ENCODE peak calls at places on chromosomes 13 and 19, in five cellular contexts. A is cardiac muscle cell, D is right lobe of liver, K is adrenal gland, X is heart right ventricle. P is an unnamed sample.

GRCh38 chr13:34161829-34162544 is 344.0 kb downstream of the RFC3 start:
- DNase-seq in A (peak; percentile 77), D (no peak), K (no peak), X (no peak), P (no peak)

GRCh38 chr13:30923423-30923822 is 9.0 kb upstream of the TEX26 start:
- DNase-seq in A (no peak), D (no peak), K (no peak), X (no peak), P (no peak)

GRCh38 chr13:44307844-44308243 is 65.8 kb upstream of the SERP2 start:
- DNase-seq in A (no peak), D (no peak), K (no peak), X (no peak), P (no peak)

GRCh38 chr13:36862002-36862706 is 43.1 kb downstream of the RFXAP start:
- DNase-seq in A (peak; percentile 30), D (no peak), K (no peak), X (no peak), P (no peak)

GRCh38 chr19:36041831-36042230 is 9.2 kb upstream of the CLIP3 start:
- DNase-seq in A (peak; percentile 97), D (no peak), K (no peak), X (no peak), P (no peak)

GRCh38 chr19:53007200-53008054 is 6.3 kb upstream of the ERVV-1 start:
- DNase-seq in A (no peak), D (no peak), K (no peak), X (no peak), P (no peak)

GRCh38 chr19:51108066-51108804 is at the start of gene CTU1:
- DNase-seq in A (peak; percentile 99), D (peak; percentile 99), K (peak; percentile 99), X (peak; percentile 96), P (peak; percentile 99)

GRCh38 chr19:1469936-1470863 is 8.8 kb downstream of the C19orf25 start:
- DNase-seq in A (no peak), D (no peak), K (no peak), X (peak; percentile 59), P (peak; percentile 90)

GRCh38 chr19:13727798-13728197 is 36.5 kb upstream of the MRI1 start:
- DNase-seq in A (peak; percentile 48), D (no peak), K (no peak), X (no peak), P (no peak)

GRCh38 chr19:37334179-37335071 is 36.5 kb upstream of the ZNF527 start:
- DNase-seq in A (peak; percentile 94), D (peak; percentile 95), K (peak; percentile 93), X (peak; percentile 90), P (peak; percentile 93)

GRCh38 chr19:40269216-40269940 is 15.8 kb downstream of the AKT2 start:
- DNase-seq in A (no peak), D (no peak), K (no peak), X (no peak), P (no peak)

GRCh38 chr13:112740502-112741131 is 50.8 kb downstream of the ATP11A start:
- DNase-seq in A (peak; percentile 71), D (peak; percentile 71), K (peak; percentile 65), X (peak; percentile 79), P (peak; percentile 73)

GRCh38 chr13:113415825-113416224 is 37.5 kb downstream of the ADPRHL1 start:
- DNase-seq in A (no peak), D (peak; percentile 27), K (no peak), X (no peak), P (no peak)

GRCh38 chr13:37132211-37132610 is 26.7 kb upstream of the CSNK1A1L start:
- DNase-seq in A (no peak), D (no peak), K (no peak), X (no peak), P (no peak)

GRCh38 chr13:107864543-107865460 is 350.5 kb downstream of the LIG4 start:
- DNase-seq in A (peak; percentile 80), D (no peak), K (no peak), X (no peak), P (no peak)

GRCh38 chr19:2683430-2683995 is 19.0 kb downstream of the GNG7 start:
- DNase-seq in A (no peak), D (no peak), K (no peak), X (no peak), P (no peak)

GRCh38 chr13:61410669-61411297 is 4.9 kb downstream of the PCDH20 start:
- DNase-seq in A (peak; percentile 35), D (no peak), K (no peak), X (no peak), P (no peak)

GRCh38 chr19:3801412-3802096 is 15.4 kb upstream of the MATK start:
- DNase-seq in A (peak; percentile 21), D (no peak), K (peak; percentile 30), X (peak; percentile 43), P (peak; percentile 89)
- TF ChIP-seq CTCF in A (peak; percentile 26), D (no peak), K (no peak), X (no peak), P (no peak)

DNA sequence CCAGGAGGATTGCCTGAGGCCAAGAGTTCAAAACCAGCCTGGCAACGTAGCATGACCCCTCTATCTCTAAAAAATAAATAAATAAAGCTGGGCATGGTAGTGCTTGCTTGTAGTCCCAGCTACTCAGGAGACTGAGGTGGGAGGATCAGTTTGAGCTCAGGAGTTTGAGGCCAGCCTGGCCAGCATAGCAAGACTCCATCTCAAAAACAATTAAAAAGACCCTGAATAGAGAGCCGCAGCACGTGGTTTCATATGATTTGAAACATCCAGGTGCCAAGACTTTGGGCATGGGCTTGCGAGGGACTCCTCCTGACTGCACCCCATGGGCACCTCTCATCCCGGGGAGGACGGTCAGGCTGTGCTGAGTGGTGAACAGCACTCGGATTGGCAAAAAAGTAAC is 63.9 kb downstream of the ZIC5 start:
- DNase-seq in A (no peak), D (no peak), K (no peak), X (no peak), P (no peak)
- H3K4me1 ChIP-seq in A (no peaks in the 10 kb centered on the region), D (no peaks in the 10 kb centered on the region), K (no peaks in the 10 kb centered on the region), X (no peaks in the 10 kb centered on the region), P (no peaks in the 10 kb centered on the region)

DNA sequence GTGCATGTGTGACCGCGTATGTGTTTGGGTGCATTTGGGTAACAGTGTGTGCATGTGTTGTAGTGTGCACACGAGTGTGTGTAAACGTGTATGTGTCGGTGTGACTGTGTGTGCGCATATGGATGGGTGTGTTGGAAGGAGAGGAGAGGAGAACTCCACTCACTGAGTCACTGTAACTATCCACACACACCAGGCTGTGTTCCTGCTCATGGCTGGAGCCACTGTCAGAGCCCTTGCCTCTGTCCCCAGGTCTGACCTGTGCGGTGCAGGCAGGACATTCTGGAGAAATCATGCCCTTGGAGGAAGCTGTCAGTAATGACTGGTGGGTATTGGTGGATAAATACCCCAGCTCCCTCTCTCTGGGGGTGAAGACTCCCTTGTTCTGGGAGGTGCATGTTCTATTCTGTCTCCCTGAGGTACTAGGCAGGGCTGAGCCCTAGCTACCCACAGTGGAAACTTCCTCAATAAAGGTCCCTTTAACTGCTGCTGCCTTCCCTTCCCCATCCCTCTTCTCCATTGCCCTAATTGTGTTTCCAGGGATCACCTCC is 48.4 kb downstream of the CYP4F22 start:
- DNase-seq in A (no peak), D (no peak), K (no peak), X (no peak), P (no peak)
- TF ChIP-seq CTCF in A (no peak), D (no peak), K (no peak), X (no peak), P (peak; percentile 8)

DNA sequence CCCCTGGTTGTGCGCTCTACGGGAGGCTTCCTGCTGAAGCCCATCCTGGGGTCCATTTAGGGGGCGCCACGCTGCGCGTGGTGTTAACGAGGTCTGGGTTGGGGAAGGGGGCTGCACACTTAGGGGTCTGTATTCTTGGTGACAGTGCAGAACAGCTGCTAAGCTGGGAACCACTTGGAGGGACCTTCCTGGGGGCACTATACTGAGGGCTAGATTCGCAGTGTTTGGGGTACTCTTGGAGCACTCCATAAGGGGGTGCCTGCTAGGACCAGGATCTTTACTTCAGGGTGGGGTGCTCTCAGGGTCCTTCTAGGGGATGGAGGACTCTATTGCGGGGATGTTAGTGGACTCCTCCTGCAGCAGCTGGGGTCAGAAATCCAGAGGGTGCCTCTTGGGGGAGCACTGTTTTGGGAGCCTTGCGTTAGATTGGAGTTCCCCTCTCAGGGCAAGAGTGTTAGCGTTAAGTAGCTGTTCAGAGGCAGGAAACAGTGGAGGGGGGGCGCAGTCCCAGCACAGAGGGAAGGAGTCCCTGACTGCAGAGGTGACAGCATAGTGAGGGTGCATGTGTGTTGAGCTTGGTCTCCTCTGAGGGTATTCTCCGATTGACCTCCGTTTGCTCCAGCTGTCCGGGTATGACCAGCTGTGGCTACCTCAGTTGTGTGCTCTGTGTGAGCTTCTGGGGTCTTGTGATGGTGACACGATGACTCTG is 1.1 kb downstream of the PDE4A start:
- DNase-seq in A (no peak), D (no peak), K (no peak), X (no peak), P (no peak)
- H3K4me1 ChIP-seq in A (peaks cover 15% of the 10 kb centered on the region), D (no peaks in the 10 kb centered on the region), K (peaks cover 6% of the 10 kb centered on the region), X (peaks cover 34% of the 10 kb centered on the region), P (peaks cover 77% of the 10 kb centered on the region)

DNA sequence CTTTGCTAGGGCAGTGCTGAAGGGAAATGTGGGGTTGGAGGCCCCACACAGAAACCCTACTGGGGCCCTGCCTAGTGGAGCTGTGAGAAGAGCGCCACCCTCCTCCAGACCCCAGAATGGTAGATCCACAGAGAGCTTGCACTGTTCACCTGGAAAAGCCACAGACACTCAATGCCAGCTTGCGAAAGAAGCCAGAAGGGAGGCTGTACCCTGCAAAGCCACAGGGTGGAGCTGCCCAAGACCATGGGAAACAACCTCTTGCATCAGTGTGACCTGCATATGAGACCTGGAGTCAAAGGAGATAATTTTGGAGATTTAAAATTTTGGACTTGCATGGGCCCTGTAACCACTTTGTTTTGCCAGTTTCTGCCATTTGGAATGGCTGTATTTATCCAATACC is 615.4 kb upstream of the MIR17HG start:
- DNase-seq in A (no peak), D (no peak), K (peak; percentile 26), X (no peak), P (no peak)
- TF ChIP-seq CTCF in A (no peak), D (no peak), K (peak; percentile 20), X (no peak), P (no peak)

GRCh38 chr19:29715695-29716581 is 877 bp upstream of the C19orf12 start:
- DNase-seq in A (peak; percentile 10), D (no peak), K (peak; percentile 60), X (no peak), P (no peak)

GRCh38 chr19:29712744-29713516 is 2.1 kb downstream of the C19orf12 start:
- DNase-seq in A (no peak), D (no peak), K (no peak), X (no peak), P (no peak)

GRCh38 chr19:29714371-29714952 is 599 bp downstream of the C19orf12 start:
- DNase-seq in A (no peak), D (no peak), K (no peak), X (no peak), P (no peak)

GRCh38 chr19:29717051-29717450 is 2.0 kb upstream of the C19orf12 start:
- DNase-seq in A (no peak), D (no peak), K (no peak), X (no peak), P (no peak)

DNA sequence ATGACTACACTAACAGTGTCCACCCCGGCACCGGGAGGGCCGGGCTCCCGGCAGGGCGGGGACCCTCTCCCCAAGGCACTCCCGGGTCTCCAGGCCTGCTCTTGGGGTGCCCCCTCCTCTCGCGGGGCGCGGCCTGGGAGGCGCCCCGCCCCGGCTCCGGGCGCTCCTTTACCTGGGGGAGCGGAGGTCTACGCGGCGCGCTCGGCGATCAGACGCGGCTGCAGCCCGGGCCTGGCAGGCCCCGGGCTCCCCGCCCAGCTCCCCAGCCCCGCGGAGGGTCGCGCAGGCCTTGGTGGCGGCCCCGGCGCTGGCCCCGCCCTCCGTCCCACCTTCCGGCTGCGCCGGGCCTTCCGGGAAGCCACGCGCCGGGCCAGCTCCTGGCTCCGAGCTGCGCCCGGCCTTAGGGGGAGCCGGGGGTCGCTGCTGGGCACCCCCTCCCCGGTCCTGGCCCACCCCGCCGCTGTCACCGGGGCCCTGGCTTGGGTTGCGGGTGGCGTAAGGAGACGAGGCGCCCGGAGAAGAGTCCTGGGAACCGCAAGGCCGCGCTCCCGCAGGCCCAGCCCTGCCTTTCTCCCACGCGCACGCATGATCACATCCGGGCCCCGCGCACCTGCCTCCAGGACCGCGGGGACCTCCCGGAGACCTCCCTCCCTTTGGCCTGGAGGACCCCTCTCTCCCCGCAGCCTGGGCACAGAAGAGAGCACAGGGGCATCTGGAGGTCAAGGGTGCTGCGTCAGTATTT is at the start of gene C19orf12:
- DNase-seq in A (peak; percentile 61), D (peak; percentile 68), K (peak; percentile 61), X (peak; percentile 73), P (peak; percentile 92)
- H3K4me1 ChIP-seq in A (peaks cover 23% of the 10 kb centered on the region), D (no peaks in the 10 kb centered on the region), K (peaks cover 26% of the 10 kb centered on the region), X (peaks cover 23% of the 10 kb centered on the region), P (peaks cover 25% of the 10 kb centered on the region)